ENCODE peak calls at places on chromosome 1, in seven cellular contexts. S, N, M, T, D, E and A are unnamed samples.

GRCh38 chr1:162081316-162081715 is 11.8 kb downstream of the NOS1AP start:
- DNase-seq in E (no peak), S (no peak), M (no peak), T (peak), D (no peak), N (no peak), A (no peak)

GRCh38 chr1:98068016-98068415 is 147.2 kb upstream of the DPYD start:
- DNase-seq in N (no peak), E (peak), D (no peak), T (peak), S (no peak), M (no peak), A (no peak)

GRCh38 chr1:56216173-56216572 is 363.2 kb downstream of the PLPP3 start:
- DNase-seq in S (no peak), D (no peak), T (no peak), N (no peak), E (peak), M (no peak), A (no peak)

GRCh38 chr1:42334240-42335049 is 590 bp downstream of the FOXJ3 start:
- DNase-seq in D (peak), N (peak), M (peak), S (peak), T (peak), E (peak), A (peak)

GRCh38 chr1:200036616-200037270 is 9.2 kb downstream of the NR5A2 start:
- DNase-seq in N (peak), S (no peak), M (peak), D (no peak), T (no peak), E (no peak), A (no peak)

GRCh38 chr1:174942547-174943255 is 57.0 kb upstream of the CACYBP start:
- DNase-seq in M (no peak), S (no peak), E (peak), N (no peak), T (no peak), D (no peak), A (peak)

GRCh38 chr1:119882172-119883029 is 13.9 kb downstream of the ADAM30 start:
- DNase-seq in D (no peak), T (no peak), N (no peak), M (no peak), S (no peak), E (peak), A (no peak)

GRCh38 chr1:4172659-4173599 is 272.9 kb upstream of the C1orf174 start:
- DNase-seq in M (no peak), S (peak), E (no peak), N (peak), D (peak), T (peak), A (peak)

GRCh38 chr1:3697810-3698209 is 45.5 kb downstream of the TP73 start:
- DNase-seq in N (no peak), E (no peak), T (no peak), M (no peak), S (no peak), D (no peak), A (no peak)

GRCh38 chr1:110212165-110213142 is 2.3 kb downstream of the KCNC4 start:
- DNase-seq in D (no peak), T (no peak), N (peak), M (peak), S (no peak), E (peak), A (peak)
- H3K27ac ChIP-seq in D (no peak), T (no peak), N (no peak), M (no peak), S (no peak), E (no peak), A (no peak)

GRCh38 chr1:188706742-188707141 is 1770.9 kb downstream of the BRINP3 start:
- DNase-seq in D (no peak), T (peak), M (no peak), E (peak), S (no peak), N (no peak), A (no peak)
- TF ChIP-seq EZH2phosphoT487 in D (no peak), T (no peak), M (no peak), E (no peak), S (no peak), N (no peak), A (no peak)

GRCh38 chr1:155062702-155063411 is 683 bp upstream of the EFNA4 start:
- DNase-seq in E (peak), D (peak), N (peak), S (peak), T (peak), M (peak), A (peak)
- H3K4me3 ChIP-seq in E (peak), D (peak), N (peak), S (no peak), T (peak), M (peak), A (peak)

DNA sequence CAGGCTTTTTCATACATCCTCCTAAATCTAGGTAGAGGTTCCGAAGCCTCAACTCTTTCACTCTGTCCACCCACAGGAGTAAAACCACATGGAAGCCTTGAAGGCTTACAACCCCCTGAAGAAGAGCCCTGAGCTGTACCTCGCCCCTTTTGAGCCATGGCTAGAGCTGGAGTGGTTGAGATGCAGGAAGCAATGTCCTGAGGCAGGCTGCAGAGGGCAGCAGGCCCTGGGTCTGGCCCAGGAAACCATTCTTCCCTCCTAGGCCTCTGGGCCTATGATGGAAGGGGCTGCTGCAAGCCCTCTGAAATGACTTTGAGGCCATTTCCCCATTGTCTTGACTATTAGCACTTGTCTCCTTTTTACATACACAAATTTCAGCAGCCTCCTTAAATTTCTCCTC is 1503.0 kb downstream of the KCNT2 start:
- DNase-seq in M (peak), S (no peak), E (no peak), N (no peak), T (no peak), D (no peak), A (no peak)
- H3K27ac ChIP-seq in M (no peak), S (no peak), E (no peak), N (no peak), T (peak), D (no peak), A (no peak)